ENCODE peak calls at places on chromosome X, in nine cellular contexts. One of them, this sample, is unnamed.

GRCh38 chrX:132957211-132958085 is 981 bp downstream of the HS6ST2 start:
- DNase-seq in K562: no peak
- DNase-seq in uterus: peak; percentile 21
- DNase-seq in hepatic stellate cell: no peak
- DNase-seq in MV-4-11: no peak
- DNase-seq in foreskin fibroblast: peak; percentile 4
- DNase-seq in activated effector memory CD4-positive, alpha-beta T cell treated with Interleukin-2 at 50 U/mL for 16 hours: no peak
- DNase-seq in lower lobe of right lung: no peak
- DNase-seq in caudate nucleus: no peak
- DNase-seq in this sample: no peak

GRCh38 chrX:17814059-17814458 is 47.0 kb downstream of the RAI2 start:
- DNase-seq in K562: no peak
- DNase-seq in uterus: no peak
- DNase-seq in hepatic stellate cell: no peak
- DNase-seq in MV-4-11: no peak
- DNase-seq in foreskin fibroblast: peak; percentile 29
- DNase-seq in activated effector memory CD4-positive, alpha-beta T cell treated with Interleukin-2 at 50 U/mL for 16 hours: no peak
- DNase-seq in lower lobe of right lung: no peak
- DNase-seq in caudate nucleus: no peak
- DNase-seq in this sample: no peak

GRCh38 chrX:44733931-44734330 is 109.9 kb upstream of the DUSP21 start:
- DNase-seq in K562: no peak
- DNase-seq in uterus: no peak
- DNase-seq in hepatic stellate cell: no peak
- DNase-seq in MV-4-11: no peak
- DNase-seq in foreskin fibroblast: peak; percentile 27
- DNase-seq in activated effector memory CD4-positive, alpha-beta T cell treated with Interleukin-2 at 50 U/mL for 16 hours: no peak
- DNase-seq in lower lobe of right lung: no peak
- DNase-seq in caudate nucleus: no peak
- DNase-seq in this sample: no peak

GRCh38 chrX:17725176-17725575 is 12.1 kb upstream of the SCML1 start:
- DNase-seq in K562: no peak
- DNase-seq in uterus: no peak
- DNase-seq in hepatic stellate cell: no peak
- DNase-seq in MV-4-11: no peak
- DNase-seq in foreskin fibroblast: no peak
- DNase-seq in activated effector memory CD4-positive, alpha-beta T cell treated with Interleukin-2 at 50 U/mL for 16 hours: no peak
- DNase-seq in lower lobe of right lung: no peak
- DNase-seq in caudate nucleus: no peak
- DNase-seq in this sample: no peak

GRCh38 chrX:132214518-132214917 is 4.7 kb downstream of the RAP2C start:
- DNase-seq in K562: no peak
- DNase-seq in uterus: no peak
- DNase-seq in hepatic stellate cell: no peak
- DNase-seq in MV-4-11: no peak
- DNase-seq in foreskin fibroblast: peak; percentile 34
- DNase-seq in activated effector memory CD4-positive, alpha-beta T cell treated with Interleukin-2 at 50 U/mL for 16 hours: no peak
- DNase-seq in lower lobe of right lung: no peak
- DNase-seq in caudate nucleus: no peak
- DNase-seq in this sample: no peak

GRCh38 chrX:141669689-141670088 is 28.9 kb downstream of the SPANXD start:
- DNase-seq in K562: no peak
- DNase-seq in uterus: no peak
- DNase-seq in hepatic stellate cell: no peak
- DNase-seq in MV-4-11: no peak
- DNase-seq in foreskin fibroblast: peak; percentile 11
- DNase-seq in activated effector memory CD4-positive, alpha-beta T cell treated with Interleukin-2 at 50 U/mL for 16 hours: no peak
- DNase-seq in lower lobe of right lung: no peak
- DNase-seq in caudate nucleus: no peak
- DNase-seq in this sample: peak; percentile 0

GRCh38 chrX:70292788-70293187 is 2.9 kb downstream of the KIF4A start:
- DNase-seq in K562: no peak
- DNase-seq in uterus: no peak
- DNase-seq in hepatic stellate cell: peak; percentile 23
- DNase-seq in MV-4-11: no peak
- DNase-seq in foreskin fibroblast: peak; percentile 20
- DNase-seq in activated effector memory CD4-positive, alpha-beta T cell treated with Interleukin-2 at 50 U/mL for 16 hours: no peak
- DNase-seq in lower lobe of right lung: no peak
- DNase-seq in caudate nucleus: no peak
- DNase-seq in this sample: peak; percentile 29

GRCh38 chrX:29419774-29420553 is 795.4 kb upstream of the MAGEB2 start:
- DNase-seq in K562: no peak
- DNase-seq in uterus: no peak
- DNase-seq in hepatic stellate cell: peak; percentile 14
- DNase-seq in MV-4-11: no peak
- DNase-seq in foreskin fibroblast: peak; percentile 1
- DNase-seq in activated effector memory CD4-positive, alpha-beta T cell treated with Interleukin-2 at 50 U/mL for 16 hours: no peak
- DNase-seq in lower lobe of right lung: no peak
- DNase-seq in caudate nucleus: no peak
- DNase-seq in this sample: no peak

GRCh38 chrX:2692221-2693122 is 1.4 kb downstream of the CD99 start:
- DNase-seq in K562: peak; percentile 51
- DNase-seq in uterus: no peak
- DNase-seq in hepatic stellate cell: peak; percentile 50
- DNase-seq in MV-4-11: no peak
- DNase-seq in foreskin fibroblast: peak; percentile 65
- DNase-seq in activated effector memory CD4-positive, alpha-beta T cell treated with Interleukin-2 at 50 U/mL for 16 hours: no peak
- DNase-seq in lower lobe of right lung: peak; percentile 62
- DNase-seq in caudate nucleus: no peak
- DNase-seq in this sample: peak; percentile 26

GRCh38 chrX:145848451-145848850 is 30.8 kb downstream of the SLITRK2 start:
- DNase-seq in K562: no peak
- DNase-seq in uterus: no peak
- DNase-seq in hepatic stellate cell: no peak
- DNase-seq in MV-4-11: no peak
- DNase-seq in foreskin fibroblast: no peak
- DNase-seq in activated effector memory CD4-positive, alpha-beta T cell treated with Interleukin-2 at 50 U/mL for 16 hours: no peak
- DNase-seq in lower lobe of right lung: no peak
- DNase-seq in caudate nucleus: no peak
- DNase-seq in this sample: no peak

GRCh38 chrX:24468245-24468644 is 3.2 kb downstream of the PDK3 start:
- DNase-seq in K562: no peak
- DNase-seq in uterus: no peak
- DNase-seq in hepatic stellate cell: no peak
- DNase-seq in MV-4-11: no peak
- DNase-seq in foreskin fibroblast: no peak
- DNase-seq in activated effector memory CD4-positive, alpha-beta T cell treated with Interleukin-2 at 50 U/mL for 16 hours: no peak
- DNase-seq in lower lobe of right lung: no peak
- DNase-seq in caudate nucleus: no peak
- DNase-seq in this sample: no peak

GRCh38 chrX:110588853-110589252 is 206.8 kb downstream of the CHRDL1 start:
- DNase-seq in K562: no peak
- DNase-seq in uterus: no peak
- DNase-seq in hepatic stellate cell: no peak
- DNase-seq in MV-4-11: no peak
- DNase-seq in foreskin fibroblast: no peak
- DNase-seq in activated effector memory CD4-positive, alpha-beta T cell treated with Interleukin-2 at 50 U/mL for 16 hours: no peak
- DNase-seq in lower lobe of right lung: no peak
- DNase-seq in caudate nucleus: no peak
- DNase-seq in this sample: no peak

GRCh38 chrX:39689374-39690104 is 408.2 kb downstream of the BCOR start:
- DNase-seq in K562: no peak
- DNase-seq in uterus: no peak
- DNase-seq in hepatic stellate cell: no peak
- DNase-seq in MV-4-11: no peak
- DNase-seq in foreskin fibroblast: peak; percentile 31
- DNase-seq in activated effector memory CD4-positive, alpha-beta T cell treated with Interleukin-2 at 50 U/mL for 16 hours: no peak
- DNase-seq in lower lobe of right lung: no peak
- DNase-seq in caudate nucleus: no peak
- DNase-seq in this sample: no peak

GRCh38 chrX:141214216-141214615 is 28.1 kb downstream of the SPANXC start:
- DNase-seq in K562: no peak
- DNase-seq in uterus: no peak
- DNase-seq in hepatic stellate cell: no peak
- DNase-seq in MV-4-11: no peak
- DNase-seq in foreskin fibroblast: peak; percentile 8
- DNase-seq in activated effector memory CD4-positive, alpha-beta T cell treated with Interleukin-2 at 50 U/mL for 16 hours: no peak
- DNase-seq in lower lobe of right lung: no peak
- DNase-seq in caudate nucleus: no peak
- DNase-seq in this sample: peak; percentile 0

This sample was measured in fibroblast of gingiva.